ENCODE peak calls at places on chromosomes 3 and 15, in seven cellular contexts. V is HepG2, Z is SK-N-SH, N is Panc1, C is HCT116, P is GM23338, M is breast epithelium. K is an unnamed sample. For H3K4me1, the result is how much of the 10 kb centered on the place peaks cover.

GRCh38 chr3:10702961-10703740 is 112.9 kb upstream of the SLC6A11 start:
- DNase-seq in V (no peak), Z (peak), N (no peak), C (peak), P (peak), M (no peak), K (no peak)

GRCh38 chr15:89114974-89115373 is 26.7 kb downstream of the ABHD2 start:
- DNase-seq in V (no peak), Z (peak), N (no peak), C (no peak), P (peak), M (no peak), K (no peak)

GRCh38 chr3:49807427-49808114 is 4.5 kb downstream of the INKA1 start:
- DNase-seq in V (no peak), Z (peak), N (no peak), C (no peak), P (peak), M (no peak), K (no peak)

GRCh38 chr3:165855581-165855980 is 18.4 kb upstream of the BCHE start:
- DNase-seq in V (no peak), Z (no peak), N (no peak), C (no peak), P (no peak), M (no peak), K (no peak)

GRCh38 chr15:74264081-74264501 is 28.0 kb downstream of the CCDC33 start:
- DNase-seq in V (no peak), Z (no peak), N (no peak), C (no peak), P (peak), M (no peak), K (no peak)

GRCh38 chr3:51384730-51385473 is at the start of gene MANF:
- DNase-seq in V (peak), Z (peak), N (peak), C (peak), P (peak), M (peak), K (peak)

GRCh38 chr3:155334897-155335883 is 41.7 kb upstream of the STRIT1 start:
- DNase-seq in V (no peak), Z (peak), N (no peak), C (no peak), P (no peak), M (no peak), K (no peak)

GRCh38 chr15:99130765-99131440 is 26.0 kb downstream of the SYNM start:
- DNase-seq in V (no peak), Z (no peak), N (no peak), C (no peak), P (no peak), M (no peak), K (no peak)

GRCh38 chr3:122940628-122941086 is 86.9 kb downstream of the SEMA5B start:
- DNase-seq in V (no peak), Z (peak), N (no peak), C (no peak), P (no peak), M (no peak), K (no peak)

GRCh38 chr3:141972394-141972793 is 96.0 kb downstream of the ATP1B3 start:
- DNase-seq in V (no peak), Z (no peak), N (no peak), C (no peak), P (no peak), M (no peak), K (no peak)

GRCh38 chr3:183464480-183464879 is 36.1 kb upstream of the MCF2L2 start:
- DNase-seq in V (peak), Z (no peak), N (no peak), C (no peak), P (no peak), M (no peak), K (no peak)

GRCh38 chr3:114775395-114775794 is 371.7 kb downstream of the ZBTB20 start:
- DNase-seq in V (no peak), Z (no peak), N (no peak), C (no peak), P (no peak), M (no peak), K (no peak)

GRCh38 chr3:62604746-62605351 is 231.5 kb upstream of the FEZF2 start:
- DNase-seq in V (no peak), Z (no peak), N (no peak), C (no peak), P (no peak), M (no peak), K (no peak)

GRCh38 chr3:165984589-165984988 is 147.4 kb upstream of the BCHE start:
- DNase-seq in V (no peak), Z (no peak), N (no peak), C (no peak), P (peak), M (no peak), K (no peak)

GRCh38 chr3:144031938-144032337 is 60.3 kb downstream of the DIPK2A start:
- DNase-seq in V (no peak), Z (no peak), N (no peak), C (no peak), P (no peak), M (peak), K (no peak)

GRCh38 chr3:167187211-167187610 is 192.9 kb downstream of the ZBBX start:
- DNase-seq in V (no peak), Z (no peak), N (no peak), C (no peak), P (no peak), M (no peak), K (no peak)

GRCh38 chr15:48865387-48866079 is 12.4 kb upstream of the EID1 start:
- DNase-seq in V (no peak), Z (no peak), N (no peak), C (no peak), P (peak), M (no peak), K (no peak)

GRCh38 chr3:187739561-187740445 is 5.5 kb downstream of the BCL6 start:
- DNase-seq in V (no peak), Z (peak), N (peak), C (peak), P (peak), M (peak), K (peak)

GRCh38 chr3:171781711-171782127 is 28.6 kb downstream of the PLD1 start:
- DNase-seq in V (peak), Z (no peak), N (peak), C (no peak), P (no peak), M (no peak), K (no peak)

GRCh38 chr3:172244011-172244410 is 204.2 kb downstream of the GHSR start:
- DNase-seq in V (no peak), Z (no peak), N (peak), C (peak), P (no peak), M (no peak), K (no peak)

GRCh38 chr3:47028146-47028545 is 48.7 kb downstream of the NBEAL2 start:
- DNase-seq in V (no peak), Z (no peak), N (no peak), C (no peak), P (no peak), M (no peak), K (no peak)

GRCh38 chr3:132448211-132448961 is 31.1 kb downstream of the DNAJC13 start:
- DNase-seq in V (no peak), Z (no peak), N (no peak), C (no peak), P (no peak), M (no peak), K (no peak)

GRCh38 chr3:46067401-46067800 is 40.1 kb upstream of the XCR1 start:
- DNase-seq in V (no peak), Z (no peak), N (no peak), C (no peak), P (no peak), M (no peak), K (no peak)

GRCh38 chr3:54427951-54428871 is 305.9 kb downstream of the CACNA2D3 start:
- DNase-seq in V (peak), Z (peak), N (peak), C (peak), P (peak), M (no peak), K (no peak)

GRCh38 chr15:58241872-58242271 is 103.7 kb downstream of the AQP9 start:
- DNase-seq in V (no peak), Z (no peak), N (no peak), C (no peak), P (no peak), M (no peak), K (no peak)

GRCh38 chr3:25513642-25514266 is 85.7 kb downstream of the RARB start:
- DNase-seq in V (no peak), Z (no peak), N (no peak), C (no peak), P (peak), M (no peak), K (no peak)

GRCh38 chr3:196268270-196269163 is 19.0 kb downstream of the PCYT1A start:
- DNase-seq in V (no peak), Z (no peak), N (no peak), C (no peak), P (peak), M (no peak), K (no peak)

GRCh38 chr3:112653209-112653871 is 12.4 kb upstream of the CCDC80 start:
- DNase-seq in V (no peak), Z (no peak), N (no peak), C (no peak), P (no peak), M (no peak), K (no peak)

GRCh38 chr15:67067161-67067853 is 1.9 kb downstream of the SMAD3 start:
- DNase-seq in V (no peak), Z (no peak), N (no peak), C (no peak), P (peak), M (no peak), K (no peak)
- H3K4me1 ChIP-seq in V (half or more), Z (under half), N (under half), C (half or more), P (under half), M (under half), K (half or more)

GRCh38 chr15:68334661-68335124 is 57.1 kb downstream of the FEM1B start:
- DNase-seq in V (no peak), Z (no peak), N (no peak), C (no peak), P (no peak), M (no peak), K (no peak)
- TF ChIP-seq POLR2AphosphoS5 in V (no peak), Z (no peak), N (no peak), C (no peak), P (no peak), M (no peak), K (no peak)

DNA sequence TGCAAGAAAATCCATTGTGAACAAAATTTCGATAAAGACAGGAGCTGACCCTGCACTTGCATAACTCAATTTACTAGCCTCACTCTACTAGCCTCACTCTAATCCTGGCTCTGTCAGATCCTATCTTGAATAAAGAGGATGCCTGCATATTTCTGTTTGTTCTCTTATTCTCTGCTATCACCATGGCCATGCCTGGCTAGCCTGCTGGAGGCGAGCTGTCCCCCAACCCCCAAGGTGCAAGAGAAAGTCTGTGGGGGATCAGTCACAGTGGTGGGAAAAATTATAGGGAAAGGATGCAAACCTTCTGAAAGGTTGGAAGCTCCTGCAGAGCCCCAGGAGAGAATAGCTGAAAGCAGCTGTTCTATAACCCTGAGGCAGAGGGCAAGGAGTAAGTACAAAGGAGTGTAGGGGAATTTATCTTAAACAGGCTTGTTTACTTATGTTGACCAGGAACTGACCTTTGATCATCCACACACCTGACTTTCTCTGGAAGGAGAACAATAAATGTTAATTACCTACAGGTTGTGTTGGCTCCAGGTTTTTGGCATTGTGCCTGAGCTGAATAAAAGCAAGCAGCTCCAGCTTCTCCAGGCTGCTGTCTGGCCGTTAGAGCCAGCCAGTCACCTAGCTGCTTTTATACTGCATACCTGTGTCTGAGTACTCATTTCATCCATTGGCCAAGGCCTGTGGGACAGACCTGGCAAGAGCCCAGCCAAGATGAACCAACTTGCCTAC is 137.7 kb upstream of the RASGRP1 start:
- DNase-seq in V (peak), Z (peak), N (no peak), C (no peak), P (peak), M (peak), K (no peak)
- H3K4me1 ChIP-seq in V (under half), Z (under half), N (under half), C (under half), P (under half), M (under half), K (under half)

GRCh38 chr15:41827880-41828746 is at the start of gene JMJD7:
- DNase-seq in V (peak), Z (peak), N (peak), C (peak), P (peak), M (peak), K (peak)
- TF ChIP-seq POLR2AphosphoS5 in V (peak), Z (peak), N (peak), C (peak), P (peak), M (peak), K (peak)

DNA sequence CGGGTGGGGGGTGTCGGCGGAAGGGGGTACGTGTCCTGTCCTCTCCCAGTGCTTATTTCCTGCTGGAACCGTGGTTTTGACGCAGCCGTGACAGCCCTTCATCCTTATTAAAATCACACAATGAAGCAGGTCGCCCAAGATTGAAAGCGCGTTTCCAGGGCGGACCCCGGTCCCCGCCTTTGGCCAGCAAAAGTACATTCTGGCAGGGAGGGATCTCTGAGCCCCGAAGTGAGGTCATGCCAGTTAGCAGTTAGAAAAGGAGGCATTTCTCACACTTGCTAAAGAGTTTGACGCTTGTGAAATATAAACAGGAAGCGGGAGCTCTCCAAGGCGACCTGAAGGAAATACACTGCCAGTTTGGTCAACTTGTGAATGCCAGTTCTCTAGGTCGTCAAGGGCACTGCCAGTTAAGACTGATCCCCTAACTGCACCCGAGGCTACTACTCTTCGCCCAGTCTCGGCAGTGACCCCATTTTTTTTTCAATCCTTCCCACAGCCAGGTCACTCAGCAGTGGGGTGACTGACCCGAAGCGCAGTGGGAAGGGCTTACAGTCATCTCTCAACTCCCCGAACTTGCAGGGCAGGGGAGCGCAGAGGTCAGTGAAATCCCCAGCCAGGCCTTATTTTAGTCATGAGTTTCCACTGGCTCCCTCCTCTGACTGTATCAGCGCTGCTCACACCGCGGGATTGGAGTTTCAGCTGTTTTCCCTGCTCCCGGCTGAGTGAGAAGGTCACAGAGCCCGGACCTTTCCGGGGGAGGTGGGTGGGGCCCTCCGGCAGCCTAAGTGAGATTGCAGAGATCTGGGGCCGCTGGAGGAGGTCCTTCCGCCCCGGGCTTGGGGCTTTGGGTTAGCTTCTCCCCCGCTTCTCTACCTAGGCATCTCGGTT is 2.0 kb upstream of the BHLHE40 start:
- DNase-seq in V (peak), Z (peak), N (no peak), C (no peak), P (peak), M (peak), K (no peak)
- H3K4me1 ChIP-seq in V (under half), Z (under half), N (under half), C (under half), P (under half), M (under half), K (under half)

GRCh38 chr3:191397771-191398170 is 63.2 kb upstream of the PYDC2 start:
- DNase-seq in V (no peak), Z (no peak), N (no peak), C (no peak), P (peak), M (no peak), K (no peak)
- TF ChIP-seq POLR2AphosphoS5 in V (no peak), Z (no peak), N (no peak), C (no peak), P (no peak), M (no peak), K (no peak)

GRCh38 chr3:12312010-12312409 is 23.1 kb downstream of the PPARG start:
- DNase-seq in V (no peak), Z (no peak), N (no peak), C (no peak), P (no peak), M (no peak), K (no peak)

GRCh38 chr3:12313519-12313918 is 24.6 kb downstream of the PPARG start:
- DNase-seq in V (no peak), Z (no peak), N (no peak), C (no peak), P (no peak), M (no peak), K (no peak)

GRCh38 chr3:12308517-12308916 is 19.6 kb downstream of the PPARG start:
- DNase-seq in V (peak), Z (no peak), N (peak), C (peak), P (no peak), M (no peak), K (no peak)

GRCh38 chr3:12307136-12307535 is 18.3 kb downstream of the PPARG start:
- DNase-seq in V (no peak), Z (no peak), N (no peak), C (no peak), P (no peak), M (no peak), K (no peak)

GRCh38 chr3:12309716-12310115 is 20.8 kb downstream of the PPARG start:
- DNase-seq in V (no peak), Z (no peak), N (no peak), C (no peak), P (no peak), M (no peak), K (no peak)
- H3K4me1 ChIP-seq in V (under half), Z (under half), N (half or more), C (under half), P (under half), M (under half), K (under half)

GRCh38 chr3:33385423-33385822 is 54.8 kb downstream of the UBP1 start:
- DNase-seq in V (no peak), Z (no peak), N (no peak), C (no peak), P (no peak), M (no peak), K (no peak)
- TF ChIP-seq POLR2AphosphoS5 in V (no peak), Z (no peak), N (no peak), C (no peak), P (no peak), M (no peak), K (no peak)

DNA sequence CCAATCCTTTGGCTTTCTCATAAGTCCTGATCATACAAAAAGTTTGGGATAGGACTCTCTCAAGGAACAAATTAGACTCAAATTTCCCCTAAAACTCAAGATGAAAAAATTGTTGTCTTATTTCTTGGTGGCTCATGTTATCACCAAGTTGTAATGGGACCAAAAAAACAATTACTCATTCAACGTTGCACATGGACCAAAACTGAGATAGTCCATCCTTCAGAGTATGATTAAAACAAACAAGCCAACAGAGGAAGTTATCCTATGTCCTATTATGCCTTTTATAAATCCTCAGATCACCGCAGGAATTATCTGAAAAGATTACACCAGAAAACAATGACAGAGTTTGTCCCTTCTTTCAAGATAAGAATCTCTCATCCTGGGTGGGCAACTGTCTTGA is 90.6 kb downstream of the FOXP1 start:
- DNase-seq in V (no peak), Z (no peak), N (no peak), C (no peak), P (no peak), M (no peak), K (no peak)
- H3K4me1 ChIP-seq in V (under half), Z (under half), N (under half), C (under half), P (under half), M (under half), K (under half)

GRCh38 chr3:53234841-53235232 is 21.0 kb downstream of the TKT start:
- DNase-seq in V (no peak), Z (no peak), N (no peak), C (no peak), P (no peak), M (no peak), K (no peak)

GRCh38 chr3:53234130-53234840 is 21.5 kb downstream of the TKT start:
- DNase-seq in V (no peak), Z (no peak), N (no peak), C (no peak), P (no peak), M (no peak), K (no peak)

GRCh38 chr3:53238051-53238850 is 17.6 kb downstream of the TKT start:
- DNase-seq in V (peak), Z (no peak), N (no peak), C (peak), P (no peak), M (no peak), K (no peak)

GRCh38 chr3:53235545-53235944 is 20.3 kb downstream of the TKT start:
- DNase-seq in V (no peak), Z (no peak), N (no peak), C (no peak), P (no peak), M (no peak), K (no peak)

GRCh38 chr3:53236112-53236841 is 19.5 kb downstream of the TKT start:
- DNase-seq in V (peak), Z (no peak), N (no peak), C (peak), P (no peak), M (no peak), K (no peak)
- TF ChIP-seq POLR2AphosphoS5 in V (no peak), Z (no peak), N (no peak), C (peak), P (no peak), M (no peak), K (peak)

K was measured in esophagus muscularis mucosa.